ENCODE peak calls at places on chromosome 20, in four cellular contexts. O is PC-3, L is heart left ventricle, X is brain microvascular endothelial cell. T is an unnamed sample.

GRCh38 chr20:5141615-5142014 is 14.8 kb downstream of the CDS2 start:
- DNase-seq in O (no peak), L (no peak), X (no peak), T (no peak)

GRCh38 chr20:11267131-11267761 is 593.4 kb upstream of the JAG1 start:
- DNase-seq in O (peak; percentile 96), L (peak; percentile 61), X (peak; percentile 95), T (peak; percentile 27)

GRCh38 chr20:51470907-51471411 is 71.6 kb downstream of the NFATC2 start:
- DNase-seq in O (no peak), L (no peak), X (no peak), T (no peak)

GRCh38 chr20:9600562-9600961 is 86.2 kb downstream of the LAMP5 start:
- DNase-seq in O (no peak), L (no peak), X (no peak), T (no peak)

GRCh38 chr20:26208296-26209091 is 511.8 kb upstream of the ZNF337 start:
- DNase-seq in O (no peak), L (no peak), X (no peak), T (peak; percentile 46)

GRCh38 chr20:7196481-7196880 is 429.0 kb downstream of the BMP2 start:
- DNase-seq in O (peak; percentile 42), L (no peak), X (no peak), T (no peak)

GRCh38 chr20:8154636-8155035 is 22.6 kb downstream of the PLCB1 start:
- DNase-seq in O (no peak), L (no peak), X (no peak), T (no peak)

GRCh38 chr20:8464368-8464767 is 332.3 kb downstream of the PLCB1 start:
- DNase-seq in O (peak; percentile 50), L (no peak), X (peak; percentile 48), T (no peak)

GRCh38 chr20:33377366-33377765 is 24.0 kb downstream of the CDK5RAP1 start:
- DNase-seq in O (no peak), L (no peak), X (no peak), T (no peak)

GRCh38 chr20:33291830-33292355 is 8.9 kb downstream of the BPIFB1 start:
- DNase-seq in O (peak; percentile 61), L (no peak), X (peak; percentile 4), T (no peak)

GRCh38 chr20:51190783-51191180 is 167.9 kb upstream of the KCNG1 start:
- DNase-seq in O (no peak), L (no peak), X (peak; percentile 45), T (no peak)

GRCh38 chr20:57464642-57465211 is 60.2 kb downstream of the CTCFL start:
- DNase-seq in O (peak; percentile 59), L (no peak), X (peak; percentile 22), T (peak; percentile 61)

GRCh38 chr20:16476032-16476431 is 97.2 kb downstream of the KIF16B start:
- DNase-seq in O (peak; percentile 86), L (no peak), X (peak; percentile 19), T (no peak)

GRCh38 chr20:45095753-45096371 is 5.1 kb downstream of the KCNS1 start:
- DNase-seq in O (peak; percentile 89), L (peak; percentile 36), X (peak; percentile 57), T (no peak)

GRCh38 chr20:50625986-50626677 is 65.2 kb downstream of the RIPOR3 start:
- DNase-seq in O (peak; percentile 72), L (peak; percentile 69), X (peak; percentile 34), T (peak; percentile 86)

GRCh38 chr20:9677224-9677623 is 161.7 kb downstream of the PAK5 start:
- DNase-seq in O (no peak), L (no peak), X (no peak), T (no peak)

GRCh38 chr20:33472868-33473267 is 17.0 kb upstream of the CBFA2T2 start:
- DNase-seq in O (no peak), L (no peak), X (no peak), T (no peak)

GRCh38 chr20:36957875-36958667 is 6.6 kb upstream of the SAMHD1 start:
- DNase-seq in O (no peak), L (peak; percentile 22), X (no peak), T (no peak)

GRCh38 chr20:21559305-21559704 is 45.4 kb upstream of the NKX2-2 start:
- DNase-seq in O (no peak), L (no peak), X (no peak), T (no peak)

GRCh38 chr20:31774408-31774807 is 35.3 kb downstream of the TPX2 start:
- DNase-seq in O (no peak), L (no peak), X (no peak), T (no peak)

GRCh38 chr20:14790771-14791517 is 453.5 kb upstream of the FLRT3 start:
- DNase-seq in O (no peak), L (no peak), X (peak; percentile 20), T (no peak)

GRCh38 chr20:6976535-6976934 is 209.0 kb downstream of the BMP2 start:
- DNase-seq in O (peak; percentile 31), L (no peak), X (no peak), T (no peak)

GRCh38 chr20:58699246-58700107 is 6.9 kb downstream of the NPEPL1 start:
- DNase-seq in O (no peak), L (peak; percentile 4), X (no peak), T (no peak)

GRCh38 chr20:3275966-3276365 is 37.0 kb upstream of the SLC4A11 start:
- DNase-seq in O (no peak), L (no peak), X (no peak), T (no peak)

GRCh38 chr20:31597483-31597858 is 7.6 kb upstream of the ID1 start:
- DNase-seq in O (no peak), L (no peak), X (no peak), T (no peak)

GRCh38 chr20:54922636-54923035 is 447.2 kb downstream of the DOK5 start:
- DNase-seq in O (no peak), L (no peak), X (no peak), T (no peak)

GRCh38 chr20:1417273-1417672 is 24.4 kb upstream of the FKBP1A start:
- DNase-seq in O (peak; percentile 90), L (no peak), X (peak; percentile 64), T (no peak)

GRCh38 chr20:35077872-35078271 is 14.7 kb downstream of the TRPC4AP start:
- DNase-seq in O (no peak), L (no peak), X (no peak), T (no peak)
- H3K27me3 ChIP-seq in O (no peaks in the 10 kb centered on the region), L (no peaks in the 10 kb centered on the region), X (no peaks in the 10 kb centered on the region), T (no peaks in the 10 kb centered on the region)

DNA sequence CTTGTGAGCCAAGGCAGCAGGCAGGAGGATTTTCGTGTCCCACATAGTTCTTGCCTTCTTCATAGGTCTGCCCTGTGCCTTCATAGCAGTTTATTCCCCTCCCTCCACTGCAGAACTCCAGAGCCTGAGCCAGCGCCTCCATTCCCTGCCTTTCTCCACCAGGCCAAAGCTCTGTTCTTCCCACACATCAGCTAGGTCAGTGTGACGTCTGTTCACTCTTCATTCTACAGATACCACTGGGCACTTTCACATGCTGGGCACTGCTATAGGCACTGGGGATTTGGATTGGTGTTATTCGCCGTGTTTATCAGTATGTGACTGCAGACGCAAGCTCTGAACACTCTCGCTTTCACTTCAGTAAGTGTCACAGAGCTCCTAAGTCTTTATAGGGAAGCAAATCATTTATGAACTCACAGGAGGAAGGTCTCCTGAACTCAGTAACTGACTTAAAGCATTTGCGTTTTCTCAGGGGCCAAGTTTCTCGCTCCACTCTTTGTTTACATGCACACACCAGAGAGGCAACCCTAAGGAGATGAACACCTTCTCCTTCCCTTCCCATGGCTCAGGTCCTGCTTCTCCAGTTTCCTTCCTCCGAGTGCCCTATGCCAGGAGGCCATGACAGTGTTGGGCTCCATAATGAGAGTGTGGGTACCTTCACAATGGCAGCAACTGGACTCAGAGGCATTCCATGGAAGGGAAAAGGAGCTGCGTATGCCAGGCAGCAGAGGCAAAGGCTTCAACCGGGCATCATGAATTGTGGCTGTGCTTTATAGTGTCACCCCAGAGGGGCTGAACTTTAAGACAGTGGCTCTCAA is 6.3 kb upstream of the APMAP start:
- DNase-seq in O (no peak), L (no peak), X (no peak), T (peak; percentile 28)
- H3K27me3 ChIP-seq in O (no peaks in the 10 kb centered on the region), L (no peaks in the 10 kb centered on the region), X (peaks cover 5% of the 10 kb centered on the region), T (no peaks in the 10 kb centered on the region)

GRCh38 chr20:63348828-63349515 is 12.2 kb downstream of the CHRNA4 start:
- DNase-seq in O (no peak), L (no peak), X (no peak), T (no peak)
- H3K27me3 ChIP-seq in O (peaks cover 25% of the 10 kb centered on the region), L (peaks cover 4% of the 10 kb centered on the region), X (peaks cover 17% of the 10 kb centered on the region), T (peaks cover 56% of the 10 kb centered on the region)

GRCh38 chr20:46648903-46649649 is 2.2 kb downstream of the SLC13A3 start:
- DNase-seq in O (no peak), L (no peak), X (no peak), T (no peak)

GRCh38 chr20:46651091-46651962 is at the start of gene SLC13A3:
- DNase-seq in O (no peak), L (no peak), X (no peak), T (no peak)

GRCh38 chr20:46649650-46649949 is 1.7 kb downstream of the SLC13A3 start:
- DNase-seq in O (no peak), L (no peak), X (no peak), T (no peak)

GRCh38 chr20:46649965-46650542 is 1.2 kb downstream of the SLC13A3 start:
- DNase-seq in O (no peak), L (no peak), X (no peak), T (no peak)

DNA sequence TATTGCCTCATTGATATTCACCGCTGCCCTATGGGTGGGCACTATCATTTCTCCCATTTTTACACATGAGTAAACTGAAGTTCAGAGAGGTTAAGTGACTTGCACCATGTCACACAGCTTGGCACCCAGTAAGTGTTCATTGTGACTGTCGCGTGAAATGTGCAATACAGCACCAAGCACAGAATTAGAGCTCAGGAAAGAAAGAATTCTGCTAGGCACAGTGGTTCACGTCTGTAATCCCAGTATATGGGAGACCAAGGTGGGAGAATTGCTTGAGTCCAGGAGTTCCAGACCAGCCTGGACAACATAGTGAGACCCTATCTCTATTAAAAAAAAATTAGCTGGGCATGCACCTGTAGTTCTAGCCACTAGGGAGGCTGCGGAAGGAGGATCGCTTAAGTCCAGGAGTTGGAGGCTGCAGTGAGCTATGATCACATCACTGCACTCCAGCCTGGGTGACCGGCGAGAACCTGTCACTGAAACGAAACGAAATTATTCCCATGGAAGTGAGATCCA is 626 bp downstream of the SLC13A3 start:
- DNase-seq in O (no peak), L (no peak), X (no peak), T (no peak)
- H3K27me3 ChIP-seq in O (peaks cover 24% of the 10 kb centered on the region), L (peaks cover 12% of the 10 kb centered on the region), X (peaks cover 23% of the 10 kb centered on the region), T (no peaks in the 10 kb centered on the region)

GRCh38 chr20:40741507-40742106 is 52.6 kb upstream of the MAFB start:
- DNase-seq in O (peak; percentile 59), L (peak; percentile 26), X (peak; percentile 50), T (no peak)
- H3K27me3 ChIP-seq in O (peaks cover 63% of the 10 kb centered on the region), L (no peaks in the 10 kb centered on the region), X (no peaks in the 10 kb centered on the region), T (no peaks in the 10 kb centered on the region)

GRCh38 chr20:62602550-62602949 is 39.8 kb upstream of the SLCO4A1 start:
- DNase-seq in O (peak; percentile 78), L (peak; percentile 25), X (no peak), T (peak; percentile 41)
- H3K27me3 ChIP-seq in O (no peaks in the 10 kb centered on the region), L (no peaks in the 10 kb centered on the region), X (peaks cover 12% of the 10 kb centered on the region), T (peaks cover 10% of the 10 kb centered on the region)

GRCh38 chr20:49318091-49318429 is 40.2 kb upstream of the ZNFX1 start:
- DNase-seq in O (no peak), L (no peak), X (no peak), T (no peak)

GRCh38 chr20:49323622-49324238 is 45.9 kb upstream of the ZNFX1 start:
- DNase-seq in O (peak; percentile 87), L (no peak), X (peak; percentile 78), T (no peak)

GRCh38 chr20:49319204-49319809 is 41.5 kb upstream of the ZNFX1 start:
- DNase-seq in O (no peak), L (no peak), X (no peak), T (no peak)

GRCh38 chr20:49318430-49319203 is 40.8 kb upstream of the ZNFX1 start:
- DNase-seq in O (no peak), L (no peak), X (no peak), T (no peak)

GRCh38 chr20:49320460-49320859 is 42.6 kb upstream of the ZNFX1 start:
- DNase-seq in O (peak; percentile 72), L (no peak), X (peak; percentile 49), T (no peak)
- H3K27me3 ChIP-seq in O (peaks cover 44% of the 10 kb centered on the region), L (peaks cover 26% of the 10 kb centered on the region), X (peaks cover 42% of the 10 kb centered on the region), T (peaks cover 72% of the 10 kb centered on the region)